ENCODE peak calls at places on chromosomes 11 and 22, in four cellular contexts. P is A549; G is colonic mucosa; F is CD4-positive, alpha-beta T cell. L is an unnamed sample.

GRCh38 chr11:121389651-121390050 is 62.5 kb upstream of the SORL1 start:
- DNase-seq in P (no peak), G (no peak), F (no peak), L (no peak)

GRCh38 chr11:56152333-56152732 is 7.8 kb downstream of the OR8K5 start:
- DNase-seq in P (no peak), G (no peak), F (no peak), L (no peak)

GRCh38 chr11:62387381-62387780 is 31.5 kb upstream of the SCGB1A1 start:
- DNase-seq in P (no peak), G (no peak), F (no peak), L (no peak)

GRCh38 chr11:20026629-20027545 is 133.4 kb downstream of the DBX1 start:
- DNase-seq in P (no peak), G (no peak), F (no peak), L (no peak)

GRCh38 chr22:47190276-47190956 is 428.0 kb downstream of the TBC1D22A start:
- DNase-seq in P (no peak), G (no peak), F (no peak), L (no peak)

GRCh38 chr11:93542753-93543246 is 391 bp downstream of the SMCO4 start:
- DNase-seq in P (no peak), G (peak), F (no peak), L (no peak)

GRCh38 chr11:63933459-63933858 is 5.3 kb upstream of the NAA40 start:
- DNase-seq in P (no peak), G (no peak), F (no peak), L (no peak)

GRCh38 chr11:6927030-6927617 is 898 bp downstream of the ZNF215 start:
- DNase-seq in P (no peak), G (peak), F (no peak), L (no peak)

GRCh38 chr22:47129902-47130301 is 367.5 kb downstream of the TBC1D22A start:
- DNase-seq in P (no peak), G (peak), F (no peak), L (no peak)

GRCh38 chr11:17439316-17439782 is 37.3 kb downstream of the ABCC8 start:
- DNase-seq in P (peak), G (no peak), F (no peak), L (no peak)

GRCh38 chr11:88338223-88338661 is 706 bp upstream of the CTSC start:
- DNase-seq in P (peak), G (peak), F (peak), L (no peak)

GRCh38 chr22:22744412-22745224 is 100.2 kb downstream of the GGTLC2 start:
- DNase-seq in P (no peak), G (no peak), F (no peak), L (no peak)

GRCh38 chr11:134579709-134580634 is 167.9 kb upstream of the B3GAT1 start:
- DNase-seq in P (no peak), G (no peak), F (no peak), L (no peak)

GRCh38 chr11:48047616-48048015 is 67.3 kb downstream of the PTPRJ start:
- DNase-seq in P (no peak), G (no peak), F (no peak), L (no peak)

GRCh38 chr22:21807545-21807944 is 59.9 kb downstream of the MAPK1 start:
- DNase-seq in P (no peak), G (no peak), F (no peak), L (no peak)

GRCh38 chr11:66115638-66116410 is 45.8 kb downstream of the PACS1 start:
- DNase-seq in P (no peak), G (no peak), F (no peak), L (no peak)

GRCh38 chr11:6251120-6251733 is 8.4 kb upstream of the CCKBR start:
- DNase-seq in P (peak), G (peak), F (peak), L (no peak)

GRCh38 chr11:115930886-115931537 is 426.8 kb upstream of the CADM1 start:
- DNase-seq in P (no peak), G (no peak), F (no peak), L (no peak)

GRCh38 chr11:119479685-119480275 is 56.8 kb upstream of the THY1 start:
- DNase-seq in P (peak), G (no peak), F (no peak), L (no peak)

GRCh38 chr11:45901646-45902045 is 5.4 kb downstream of the FREY1 start:
- DNase-seq in P (no peak), G (no peak), F (no peak), L (no peak)

GRCh38 chr22:33697640-33698039 is 222.6 kb downstream of the LARGE1 start:
- DNase-seq in P (no peak), G (no peak), F (no peak), L (no peak)

GRCh38 chr11:46521947-46522681 is 71.7 kb downstream of the AMBRA1 start:
- DNase-seq in P (no peak), G (no peak), F (no peak), L (no peak)

GRCh38 chr11:127056338-127056971 is 55.9 kb upstream of the KIRREL3 start:
- DNase-seq in P (no peak), G (peak), F (no peak), L (no peak)

GRCh38 chr11:45860348-45860747 is 13.1 kb downstream of the CRY2 start:
- DNase-seq in P (no peak), G (no peak), F (no peak), L (no peak)

GRCh38 chr11:112525270-112525669 is 264.6 kb upstream of the PLET1 start:
- DNase-seq in P (no peak), G (peak), F (no peak), L (no peak)

GRCh38 chr11:26583550-26583949 is 11.5 kb upstream of the MUC15 start:
- DNase-seq in P (no peak), G (no peak), F (no peak), L (no peak)

GRCh38 chr11:94525933-94526332 is 13.7 kb downstream of the C11orf97 start:
- DNase-seq in P (no peak), G (peak), F (no peak), L (no peak)

GRCh38 chr11:128476729-128477128 is 110.6 kb downstream of the ETS1 start:
- DNase-seq in P (no peak), G (no peak), F (peak), L (no peak)

GRCh38 chr11:27253200-27253599 is 109.8 kb downstream of the CCDC34 start:
- DNase-seq in P (no peak), G (no peak), F (no peak), L (no peak)

GRCh38 chr11:102347526-102348331 is 715 bp downstream of the BIRC2 start:
- DNase-seq in P (no peak), G (peak), F (no peak), L (no peak)

GRCh38 chr22:48551716-48552268 is 1275.9 kb downstream of the BRD1 start:
- DNase-seq in P (no peak), G (no peak), F (no peak), L (no peak)

GRCh38 chr11:76225122-76225584 is 18.9 kb upstream of the WNT11 start:
- DNase-seq in P (no peak), G (no peak), F (no peak), L (no peak)

GRCh38 chr11:126647735-126648134 is 292.2 kb downstream of the ST3GAL4 start:
- DNase-seq in P (peak), G (no peak), F (no peak), L (no peak)

GRCh38 chr22:19854778-19855503 is at the start of the genes GNB1L and RTL10:
- DNase-seq in P (peak), G (peak), F (peak), L (peak)
- TF ChIP-seq CTCF in P (no peak), G (no peak), F (no peak), L (no peak)

DNA sequence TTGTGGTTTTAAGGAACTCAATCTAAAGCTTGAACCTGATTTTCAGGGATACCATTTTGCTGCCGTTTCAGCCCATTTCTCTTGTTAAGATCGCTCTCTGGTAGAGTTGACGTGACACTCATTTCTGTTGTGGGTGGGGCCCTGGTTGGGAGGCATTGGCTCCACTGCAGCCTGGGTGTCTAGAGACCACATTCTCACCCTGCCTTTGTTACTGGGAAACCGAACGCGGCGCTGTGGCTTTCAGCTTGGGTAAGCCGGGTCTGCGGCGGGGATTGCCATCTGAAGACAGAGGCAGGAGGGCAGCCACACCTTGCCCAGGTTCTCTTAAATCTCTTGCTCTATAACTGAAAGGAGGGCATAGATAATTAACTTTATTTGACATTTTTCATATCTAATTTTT is 3.2 kb downstream of the EHF start:
- DNase-seq in P (no peak), G (peak), F (no peak), L (no peak)
- TF ChIP-seq CTCF in P (no peak), G (no peak), F (no peak), L (no peak)

GRCh38 chr11:92492372-92492771 is 267.8 kb downstream of the FAT3 start:
- DNase-seq in P (no peak), G (no peak), F (no peak), L (no peak)
- TF ChIP-seq CTCF in P (no peak), G (no peak), F (no peak), L (no peak)

DNA sequence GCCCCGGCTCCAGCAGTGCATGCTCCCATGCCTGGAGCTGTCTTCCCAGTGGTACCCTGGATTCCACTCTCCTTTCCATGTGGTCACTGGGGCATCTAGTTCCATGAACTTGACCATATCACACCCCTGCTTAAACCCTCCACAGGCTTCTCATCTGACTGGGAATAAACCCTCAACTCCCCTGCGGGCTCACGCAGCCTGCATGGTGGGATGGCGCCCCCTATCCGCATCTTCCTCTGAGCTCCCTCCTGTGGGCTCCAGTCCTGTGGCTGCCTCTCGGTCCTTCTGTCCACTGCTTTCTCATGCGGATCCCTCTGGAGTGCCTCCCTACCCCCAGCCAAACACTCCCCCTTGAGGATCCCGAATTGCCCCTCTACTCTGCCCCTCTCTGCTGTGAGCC is 41.4 kb upstream of the TTLL12 start:
- DNase-seq in P (peak), G (peak), F (peak), L (peak)
- TF ChIP-seq CTCF in P (peak), G (no peak), F (no peak), L (peak)

DNA sequence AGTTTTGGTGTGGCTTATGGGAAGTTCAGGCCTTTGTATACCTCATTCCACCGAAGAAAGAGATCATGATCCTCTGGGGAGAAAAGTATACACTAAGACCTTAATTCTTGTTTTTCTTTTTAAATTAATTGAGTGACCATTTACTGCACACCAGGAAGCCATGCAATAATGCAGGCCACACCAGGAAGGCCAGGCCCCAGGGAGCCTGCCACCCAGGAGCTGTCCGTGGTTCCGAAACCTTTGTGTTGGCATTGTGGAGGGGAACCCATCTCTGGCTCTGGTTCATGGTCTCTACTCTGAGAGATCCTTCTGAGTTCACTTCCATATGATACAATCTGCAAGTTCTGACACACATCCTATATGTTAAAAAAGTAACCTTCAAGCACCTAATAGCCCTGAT is 291.8 kb downstream of the MIAT start:
- DNase-seq in P (no peak), G (no peak), F (no peak), L (no peak)
- TF ChIP-seq CTCF in P (no peak), G (no peak), F (no peak), L (no peak)

GRCh38 chr22:44957267-44957905 is 52.4 kb downstream of the PHF21B start:
- DNase-seq in P (no peak), G (no peak), F (no peak), L (no peak)
- TF ChIP-seq CTCF in P (no peak), G (no peak), F (no peak), L (peak)

GRCh38 chr11:50214376-50214775 is 181.7 kb downstream of the OR4C45 start:
- DNase-seq in P (no peak), G (no peak), F (no peak), L (no peak)
- TF ChIP-seq CTCF in P (no peak), G (no peak), F (no peak), L (no peak)

L was measured in D721Med.